ENCODE peak calls at places on chromosomes 6 and 20, in ten cellular contexts. J, S, U, H, E, A, M, N, X and B are unnamed samples.

GRCh38 chr6:12962995-12963394 is 246.4 kb downstream of the PHACTR1 start:
- DNase-seq in H (no peak), E (no peak), N (no peak), A (no peak), J (no peak), X (no peak), M (no peak), U (no peak), S (no peak), B (no peak)

GRCh38 chr6:35017461-35018183 is 123.5 kb downstream of the TCP11 start:
- DNase-seq in H (no peak), M (no peak), X (no peak), E (no peak), S (peak; percentile 58), U (no peak), J (no peak), N (no peak), A (no peak), B (no peak)

GRCh38 chr6:55668625-55669024 is 89.6 kb upstream of the HMGCLL1 start:
- DNase-seq in N (no peak), E (no peak), H (no peak), S (no peak), A (no peak), U (no peak), M (no peak), X (no peak), J (no peak), B (no peak)

GRCh38 chr6:52115891-52116604 is 28.6 kb upstream of the PKHD1 start:
- DNase-seq in E (no peak), N (no peak), U (no peak), X (no peak), M (no peak), A (no peak), H (no peak), J (no peak), S (no peak), B (no peak)

GRCh38 chr6:98463038-98463437 is 371.3 kb upstream of the POU3F2 start:
- DNase-seq in H (no peak), J (no peak), U (no peak), E (no peak), S (no peak), M (no peak), X (no peak), N (no peak), A (no peak), B (no peak)

GRCh38 chr6:161242779-161243693 is 30.8 kb downstream of the AGPAT4 start:
- DNase-seq in A (no peak), S (no peak), H (peak; percentile 20), X (no peak), M (no peak), N (no peak), J (no peak), U (no peak), E (peak; percentile 26), B (no peak)

GRCh38 chr6:80186082-80186481 is 79.6 kb downstream of the BCKDHB start:
- DNase-seq in M (no peak), S (no peak), J (no peak), E (no peak), N (no peak), U (no peak), H (no peak), X (no peak), A (no peak), B (no peak)

GRCh38 chr20:15555913-15556312 is 1017.3 kb downstream of the KIF16B start:
- DNase-seq in M (no peak), J (peak; percentile 95), N (no peak), U (no peak), S (no peak), A (no peak), X (no peak), H (no peak), E (no peak), B (no peak)

GRCh38 chr6:150702675-150703074 is 103.0 kb downstream of the PLEKHG1 start:
- DNase-seq in H (no peak), J (no peak), N (no peak), A (no peak), X (no peak), M (no peak), S (no peak), U (no peak), E (no peak), B (no peak)

GRCh38 chr6:137165375-137166246 is 7.8 kb downstream of the IL22RA2 start:
- DNase-seq in H (no peak), N (no peak), S (no peak), X (peak; percentile 21), U (peak; percentile 15), J (peak; percentile 62), A (peak; percentile 45), E (no peak), M (no peak), B (no peak)

GRCh38 chr20:49510562-49511117 is 28.2 kb upstream of the KCNB1 start:
- DNase-seq in M (no peak), S (peak; percentile 73), A (no peak), J (no peak), H (no peak), E (no peak), N (no peak), X (no peak), U (no peak), B (no peak)

GRCh38 chr20:31845300-31845863 is at the start of gene FOXS1:
- DNase-seq in N (no peak), U (no peak), M (no peak), A (no peak), H (no peak), J (peak; percentile 25), E (no peak), S (peak; percentile 60), X (no peak), B (peak; percentile 29)

GRCh38 chr6:11207199-11207968 is 25.1 kb downstream of the NEDD9 start:
- DNase-seq in M (no peak), X (peak; percentile 92), H (no peak), J (no peak), A (peak; percentile 86), U (peak; percentile 58), S (peak; percentile 38), N (no peak), E (no peak), B (no peak)

GRCh38 chr20:50844430-50845100 is 49.7 kb downstream of the BCAS4 start:
- DNase-seq in U (peak; percentile 18), J (no peak), X (no peak), E (no peak), M (no peak), A (peak; percentile 100), N (no peak), H (no peak), S (no peak), B (no peak)

GRCh38 chr6:34555328-34555727 is 801 bp downstream of the SPDEF start:
- DNase-seq in S (no peak), N (no peak), X (no peak), M (no peak), U (no peak), E (no peak), H (no peak), J (no peak), A (no peak), B (no peak)

GRCh38 chr20:61886721-61887658 is 178.7 kb downstream of the TAF4 start:
- DNase-seq in N (no peak), J (peak; percentile 66), U (peak; percentile 45), X (peak; percentile 32), H (peak; percentile 49), M (no peak), E (no peak), S (no peak), A (peak; percentile 65), B (no peak)

GRCh38 chr6:133315811-133316210 is 74.7 kb downstream of the EYA4 start:
- DNase-seq in N (no peak), E (no peak), H (no peak), U (no peak), J (no peak), X (no peak), S (no peak), A (no peak), M (no peak), B (peak; percentile 2)